ENCODE peak calls at places on chromosome 15, in eight cellular contexts. One of them, this sample, is unnamed.

GRCh38 chr15:94234300-94234699 is 2.9 kb downstream of the MCTP2 start:
- DNase-seq in fibroblast of mammary gland: no peak
- DNase-seq in progenitor cell of endocrine pancreas: no peak
- DNase-seq in MM.1S: no peak
- DNase-seq in mammary epithelial cell: no peak
- DNase-seq in fibroblast of lung: no peak
- DNase-seq in IMR-90: no peak
- DNase-seq in psoas muscle: no peak
- DNase-seq in this sample: no peak

GRCh38 chr15:69031013-69032001 is 16.8 kb downstream of the NOX5 start:
- DNase-seq in fibroblast of mammary gland: peak
- DNase-seq in psoas muscle: peak
- DNase-seq in fibroblast of lung: peak
- DNase-seq in progenitor cell of endocrine pancreas: peak
- DNase-seq in IMR-90: no peak
- DNase-seq in mammary epithelial cell: no peak
- DNase-seq in MM.1S: no peak
- DNase-seq in this sample: no peak

GRCh38 chr15:57100136-57100539 is 181.7 kb downstream of the TCF12 start:
- DNase-seq in mammary epithelial cell: no peak
- DNase-seq in IMR-90: no peak
- DNase-seq in progenitor cell of endocrine pancreas: no peak
- DNase-seq in psoas muscle: no peak
- DNase-seq in MM.1S: no peak
- DNase-seq in fibroblast of lung: no peak
- DNase-seq in fibroblast of mammary gland: no peak
- DNase-seq in this sample: no peak

GRCh38 chr15:99963976-99964375 is 230.7 kb upstream of the LYSMD4 start:
- DNase-seq in fibroblast of lung: no peak
- DNase-seq in mammary epithelial cell: no peak
- DNase-seq in psoas muscle: no peak
- DNase-seq in fibroblast of mammary gland: no peak
- DNase-seq in MM.1S: no peak
- DNase-seq in progenitor cell of endocrine pancreas: no peak
- DNase-seq in IMR-90: no peak
- DNase-seq in this sample: peak

GRCh38 chr15:57726411-57726810 is 19.9 kb downstream of the POLR2M start:
- DNase-seq in progenitor cell of endocrine pancreas: no peak
- DNase-seq in MM.1S: no peak
- DNase-seq in fibroblast of mammary gland: no peak
- DNase-seq in mammary epithelial cell: peak
- DNase-seq in fibroblast of lung: peak
- DNase-seq in IMR-90: peak
- DNase-seq in psoas muscle: no peak
- DNase-seq in this sample: no peak

GRCh38 chr15:66025972-66026371 is 156.7 kb downstream of the RAB11A start:
- DNase-seq in MM.1S: no peak
- DNase-seq in progenitor cell of endocrine pancreas: no peak
- DNase-seq in psoas muscle: no peak
- DNase-seq in mammary epithelial cell: no peak
- DNase-seq in fibroblast of mammary gland: no peak
- DNase-seq in IMR-90: no peak
- DNase-seq in fibroblast of lung: no peak
- DNase-seq in this sample: no peak

GRCh38 chr15:69474291-69474690 is 21.7 kb downstream of the RPLP1 start:
- DNase-seq in mammary epithelial cell: peak
- DNase-seq in progenitor cell of endocrine pancreas: no peak
- DNase-seq in MM.1S: no peak
- DNase-seq in IMR-90: peak
- DNase-seq in fibroblast of lung: peak
- DNase-seq in psoas muscle: no peak
- DNase-seq in fibroblast of mammary gland: no peak
- DNase-seq in this sample: no peak

GRCh38 chr15:46442901-46443590 is 808.2 kb downstream of the SQOR start:
- DNase-seq in IMR-90: no peak
- DNase-seq in MM.1S: no peak
- DNase-seq in fibroblast of mammary gland: peak
- DNase-seq in psoas muscle: no peak
- DNase-seq in mammary epithelial cell: no peak
- DNase-seq in progenitor cell of endocrine pancreas: no peak
- DNase-seq in fibroblast of lung: peak
- DNase-seq in this sample: no peak

GRCh38 chr15:85689729-85690128 is 105.0 kb downstream of the KLHL25 start:
- DNase-seq in fibroblast of mammary gland: peak
- DNase-seq in progenitor cell of endocrine pancreas: no peak
- DNase-seq in mammary epithelial cell: no peak
- DNase-seq in fibroblast of lung: peak
- DNase-seq in IMR-90: peak
- DNase-seq in MM.1S: peak
- DNase-seq in psoas muscle: peak
- DNase-seq in this sample: no peak

GRCh38 chr15:82058517-82059204 is 12.8 kb upstream of the MEX3B start:
- DNase-seq in MM.1S: no peak
- DNase-seq in fibroblast of mammary gland: no peak
- DNase-seq in IMR-90: no peak
- DNase-seq in mammary epithelial cell: no peak
- DNase-seq in progenitor cell of endocrine pancreas: no peak
- DNase-seq in psoas muscle: no peak
- DNase-seq in fibroblast of lung: no peak
- DNase-seq in this sample: no peak

GRCh38 chr15:79084308-79084968 is 6.1 kb downstream of the RASGRF1 start:
- DNase-seq in fibroblast of mammary gland: no peak
- DNase-seq in progenitor cell of endocrine pancreas: no peak
- DNase-seq in mammary epithelial cell: no peak
- DNase-seq in psoas muscle: no peak
- DNase-seq in fibroblast of lung: no peak
- DNase-seq in MM.1S: no peak
- DNase-seq in IMR-90: no peak
- DNase-seq in this sample: no peak

GRCh38 chr15:92077353-92078080 is 224.0 kb downstream of the SLCO3A1 start:
- DNase-seq in IMR-90: peak
- DNase-seq in psoas muscle: peak
- DNase-seq in progenitor cell of endocrine pancreas: peak
- DNase-seq in fibroblast of lung: peak
- DNase-seq in fibroblast of mammary gland: peak
- DNase-seq in MM.1S: peak
- DNase-seq in mammary epithelial cell: peak
- DNase-seq in this sample: peak

GRCh38 chr15:24976932-24977331 is 22.1 kb downstream of the SNRPN start:
- DNase-seq in MM.1S: no peak
- DNase-seq in fibroblast of lung: no peak
- DNase-seq in psoas muscle: no peak
- DNase-seq in IMR-90: peak
- DNase-seq in mammary epithelial cell: no peak
- DNase-seq in fibroblast of mammary gland: no peak
- DNase-seq in progenitor cell of endocrine pancreas: no peak
- DNase-seq in this sample: no peak
- TF ChIP-seq CTCF in MM.1S: no peak
- TF ChIP-seq CTCF in fibroblast of lung: no peak
- TF ChIP-seq CTCF in psoas muscle: no peak
- TF ChIP-seq CTCF in IMR-90: no peak
- TF ChIP-seq CTCF in mammary epithelial cell: no peak
- TF ChIP-seq CTCF in fibroblast of mammary gland: no peak
- TF ChIP-seq CTCF in progenitor cell of endocrine pancreas: peak
- TF ChIP-seq CTCF in this sample: no peak

GRCh38 chr15:76974456-76975083 is 20.4 kb upstream of the PSTPIP1 start:
- DNase-seq in psoas muscle: no peak
- DNase-seq in progenitor cell of endocrine pancreas: no peak
- DNase-seq in IMR-90: no peak
- DNase-seq in fibroblast of mammary gland: no peak
- DNase-seq in mammary epithelial cell: no peak
- DNase-seq in MM.1S: no peak
- DNase-seq in fibroblast of lung: no peak
- DNase-seq in this sample: no peak
- TF ChIP-seq CTCF in psoas muscle: no peak
- TF ChIP-seq CTCF in progenitor cell of endocrine pancreas: no peak
- TF ChIP-seq CTCF in IMR-90: no peak
- TF ChIP-seq CTCF in fibroblast of mammary gland: no peak
- TF ChIP-seq CTCF in mammary epithelial cell: no peak
- TF ChIP-seq CTCF in MM.1S: no peak
- TF ChIP-seq CTCF in fibroblast of lung: no peak
- TF ChIP-seq CTCF in this sample: no peak

GRCh38 chr15:71275566-71276354 is 160.5 kb downstream of the THSD4 start:
- DNase-seq in fibroblast of lung: no peak
- DNase-seq in progenitor cell of endocrine pancreas: no peak
- DNase-seq in MM.1S: no peak
- DNase-seq in fibroblast of mammary gland: no peak
- DNase-seq in IMR-90: no peak
- DNase-seq in psoas muscle: no peak
- DNase-seq in mammary epithelial cell: no peak
- DNase-seq in this sample: no peak
- TF ChIP-seq CTCF in fibroblast of lung: no peak
- TF ChIP-seq CTCF in progenitor cell of endocrine pancreas: no peak
- TF ChIP-seq CTCF in MM.1S: no peak
- TF ChIP-seq CTCF in fibroblast of mammary gland: no peak
- TF ChIP-seq CTCF in IMR-90: no peak
- TF ChIP-seq CTCF in psoas muscle: no peak
- TF ChIP-seq CTCF in mammary epithelial cell: no peak
- TF ChIP-seq CTCF in this sample: no peak

GRCh38 chr15:83207622-83208356 is at the start of gene HDGFL3:
- DNase-seq in psoas muscle: peak
- DNase-seq in mammary epithelial cell: peak
- DNase-seq in IMR-90: peak
- DNase-seq in progenitor cell of endocrine pancreas: peak
- DNase-seq in fibroblast of lung: peak
- DNase-seq in fibroblast of mammary gland: peak
- DNase-seq in MM.1S: peak
- DNase-seq in this sample: peak
- TF ChIP-seq CTCF in psoas muscle: no peak
- TF ChIP-seq CTCF in mammary epithelial cell: no peak
- TF ChIP-seq CTCF in IMR-90: no peak
- TF ChIP-seq CTCF in progenitor cell of endocrine pancreas: peak
- TF ChIP-seq CTCF in fibroblast of lung: no peak
- TF ChIP-seq CTCF in fibroblast of mammary gland: no peak
- TF ChIP-seq CTCF in MM.1S: no peak
- TF ChIP-seq CTCF in this sample: no peak

GRCh38 chr15:74963213-74963612 is 6.6 kb upstream of the RPP25 start:
- DNase-seq in fibroblast of mammary gland: no peak
- DNase-seq in psoas muscle: no peak
- DNase-seq in MM.1S: no peak
- DNase-seq in fibroblast of lung: no peak
- DNase-seq in progenitor cell of endocrine pancreas: no peak
- DNase-seq in mammary epithelial cell: no peak
- DNase-seq in IMR-90: no peak
- DNase-seq in this sample: no peak

GRCh38 chr15:74962671-74963070 is 6.1 kb upstream of the RPP25 start:
- DNase-seq in psoas muscle: no peak
- DNase-seq in IMR-90: no peak
- DNase-seq in MM.1S: no peak
- DNase-seq in fibroblast of lung: no peak
- DNase-seq in fibroblast of mammary gland: no peak
- DNase-seq in progenitor cell of endocrine pancreas: no peak
- DNase-seq in mammary epithelial cell: no peak
- DNase-seq in this sample: no peak

GRCh38 chr15:74960995-74961588 is 4.5 kb upstream of the RPP25 start:
- DNase-seq in mammary epithelial cell: no peak
- DNase-seq in fibroblast of lung: no peak
- DNase-seq in MM.1S: peak
- DNase-seq in psoas muscle: no peak
- DNase-seq in fibroblast of mammary gland: no peak
- DNase-seq in progenitor cell of endocrine pancreas: no peak
- DNase-seq in IMR-90: peak
- DNase-seq in this sample: no peak

GRCh38 chr15:74961616-74962015 is 5.0 kb upstream of the RPP25 start:
- DNase-seq in fibroblast of mammary gland: no peak
- DNase-seq in IMR-90: no peak
- DNase-seq in fibroblast of lung: no peak
- DNase-seq in mammary epithelial cell: no peak
- DNase-seq in psoas muscle: no peak
- DNase-seq in progenitor cell of endocrine pancreas: no peak
- DNase-seq in MM.1S: no peak
- DNase-seq in this sample: no peak

DNA sequence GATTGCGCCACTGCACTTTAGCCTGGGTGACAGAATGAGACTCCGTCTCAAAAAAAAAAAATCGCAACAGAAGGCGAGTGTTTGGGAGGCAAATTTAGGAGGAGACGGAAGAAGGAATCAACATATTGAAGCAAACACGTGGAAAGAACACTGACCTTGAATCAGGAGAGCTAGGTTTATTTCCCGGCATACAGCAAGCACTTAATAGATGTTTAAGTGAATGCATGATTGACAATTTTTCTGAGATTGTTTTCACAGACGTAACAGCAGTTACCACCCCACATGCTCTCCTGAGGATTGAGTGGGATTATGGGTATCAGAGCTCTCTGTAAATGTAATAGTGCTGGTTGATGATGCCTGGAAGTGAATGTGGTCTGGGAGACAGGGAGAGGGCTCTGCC is 5.6 kb upstream of the RPP25 start:
- DNase-seq in progenitor cell of endocrine pancreas: no peak
- DNase-seq in fibroblast of mammary gland: no peak
- DNase-seq in MM.1S: no peak
- DNase-seq in IMR-90: no peak
- DNase-seq in psoas muscle: no peak
- DNase-seq in fibroblast of lung: no peak
- DNase-seq in mammary epithelial cell: no peak
- DNase-seq in this sample: no peak
- TF ChIP-seq CTCF in progenitor cell of endocrine pancreas: no peak
- TF ChIP-seq CTCF in fibroblast of mammary gland: no peak
- TF ChIP-seq CTCF in MM.1S: no peak
- TF ChIP-seq CTCF in IMR-90: no peak
- TF ChIP-seq CTCF in psoas muscle: no peak
- TF ChIP-seq CTCF in fibroblast of lung: no peak
- TF ChIP-seq CTCF in mammary epithelial cell: no peak
- TF ChIP-seq CTCF in this sample: no peak

DNA sequence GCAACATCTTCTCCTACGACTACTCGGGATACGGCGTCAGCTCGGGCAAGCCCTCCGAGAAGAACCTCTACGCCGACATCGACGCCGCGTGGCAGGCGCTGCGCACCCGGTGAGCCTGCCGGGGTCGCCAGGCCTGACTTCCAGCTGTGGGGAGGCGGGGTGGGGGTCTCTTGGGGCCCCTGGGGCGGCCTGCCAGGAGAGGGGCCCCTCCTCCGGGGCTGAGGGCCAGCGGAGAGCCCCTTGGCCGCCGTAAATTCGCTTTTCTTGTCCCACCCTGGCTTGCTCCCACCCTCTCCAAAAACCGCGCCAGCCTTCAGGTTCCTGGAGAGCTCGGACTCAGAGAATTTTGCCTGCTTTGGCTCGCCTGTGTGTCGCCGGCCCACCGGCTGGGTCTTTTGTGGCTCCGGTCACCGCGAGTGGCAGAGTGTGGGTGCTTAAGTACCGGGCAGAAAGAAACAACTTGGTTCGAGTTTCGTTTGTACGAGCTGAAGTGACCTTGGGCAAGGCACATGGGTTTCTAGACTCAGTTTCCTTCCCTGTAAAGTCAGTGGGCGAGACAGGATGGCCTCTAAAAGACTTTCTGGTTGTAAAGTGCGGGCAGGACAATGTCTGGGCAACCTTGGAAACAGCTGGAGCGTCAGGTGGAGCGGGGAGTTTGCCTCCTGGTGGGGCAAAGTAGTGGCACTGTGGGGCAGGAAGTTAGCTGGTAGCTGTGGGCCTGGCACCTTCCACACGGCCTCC is 971 bp downstream of the ABHD17C start:
- DNase-seq in mammary epithelial cell: peak
- DNase-seq in psoas muscle: no peak
- DNase-seq in MM.1S: peak
- DNase-seq in IMR-90: no peak
- DNase-seq in progenitor cell of endocrine pancreas: no peak
- DNase-seq in fibroblast of mammary gland: peak
- DNase-seq in fibroblast of lung: peak
- DNase-seq in this sample: peak
- TF ChIP-seq CTCF in mammary epithelial cell: peak
- TF ChIP-seq CTCF in psoas muscle: peak
- TF ChIP-seq CTCF in MM.1S: peak
- TF ChIP-seq CTCF in IMR-90: peak
- TF ChIP-seq CTCF in progenitor cell of endocrine pancreas: peak
- TF ChIP-seq CTCF in fibroblast of mammary gland: peak
- TF ChIP-seq CTCF in fibroblast of lung: peak
- TF ChIP-seq CTCF in this sample: no peak

GRCh38 chr15:28989239-28989830 is 103.6 kb downstream of the APBA2 start:
- DNase-seq in mammary epithelial cell: no peak
- DNase-seq in fibroblast of mammary gland: no peak
- DNase-seq in psoas muscle: no peak
- DNase-seq in IMR-90: peak
- DNase-seq in progenitor cell of endocrine pancreas: no peak
- DNase-seq in MM.1S: peak
- DNase-seq in fibroblast of lung: no peak
- DNase-seq in this sample: no peak
- TF ChIP-seq CTCF in mammary epithelial cell: no peak
- TF ChIP-seq CTCF in fibroblast of mammary gland: no peak
- TF ChIP-seq CTCF in psoas muscle: no peak
- TF ChIP-seq CTCF in IMR-90: peak
- TF ChIP-seq CTCF in progenitor cell of endocrine pancreas: peak
- TF ChIP-seq CTCF in MM.1S: no peak
- TF ChIP-seq CTCF in fibroblast of lung: no peak
- TF ChIP-seq CTCF in this sample: no peak

This sample was measured in mesothelial cell of epicardium.